ENCODE peak calls at places on chromosomes 5 and 9, in nine cellular contexts. K is brain microvascular endothelial cell, F is sigmoid colon, M is mesenchymal stem cell, U is trophoblast cell, C is cardiac muscle cell, S is dorsolateral prefrontal cortex, P is endothelial cell of umbilical vein, X is SK-N-SH. Y is an unnamed sample.

GRCh38 chr5:164301708-164302107 is 796.3 kb downstream of the MAT2B start:
- DNase-seq in K (no peak), F (no peak), M (no peak), U (no peak), C (no peak), S (no peak), P (no peak), X (no peak), Y (no peak)

GRCh38 chr5:149561848-149562247 is 10.6 kb upstream of the CSNK1A1 start:
- DNase-seq in K (peak; percentile 89), F (no peak), M (peak; percentile 97), U (no peak), C (peak; percentile 80), S (no peak), P (peak; percentile 91), X (peak; percentile 50), Y (no peak)

GRCh38 chr9:85421641-85422040 is 320.1 kb downstream of the AGTPBP1 start:
- DNase-seq in K (peak; percentile 14), F (no peak), M (peak; percentile 26), U (no peak), C (no peak), S (no peak), P (no peak), X (no peak), Y (no peak)

GRCh38 chr5:82794876-82795275 is 282.3 kb downstream of the TMEM167A start:
- DNase-seq in K (no peak), F (no peak), M (no peak), U (no peak), C (no peak), S (no peak), P (no peak), X (no peak), Y (no peak)

GRCh38 chr5:153490124-153491085 is at the start of gene GRIA1:
- DNase-seq in K (no peak), F (no peak), M (peak; percentile 57), U (no peak), C (peak; percentile 65), S (no peak), P (no peak), X (peak; percentile 15), Y (no peak)

GRCh38 chr5:172454355-172455086 is at the start of gene SH3PXD2B:
- DNase-seq in K (no peak), F (peak; percentile 86), M (peak; percentile 56), U (peak; percentile 61), C (peak; percentile 86), S (peak; percentile 79), P (peak; percentile 51), X (peak; percentile 94), Y (peak; percentile 72)

GRCh38 chr9:119811030-119811429 is 441.8 kb upstream of the BRINP1 start:
- DNase-seq in K (no peak), F (no peak), M (peak; percentile 0), U (no peak), C (no peak), S (no peak), P (no peak), X (no peak), Y (no peak)

GRCh38 chr9:129023036-129023907 is 4.9 kb downstream of the SH3GLB2 start:
- DNase-seq in K (peak; percentile 43), F (peak; percentile 78), M (peak; percentile 72), U (peak; percentile 93), C (no peak), S (peak; percentile 67), P (no peak), X (peak; percentile 71), Y (peak; percentile 36)

GRCh38 chr5:154829589-154830218 is 20.7 kb downstream of the FAXDC2 start:
- DNase-seq in K (no peak), F (peak; percentile 54), M (no peak), U (no peak), C (no peak), S (no peak), P (no peak), X (no peak), Y (peak; percentile 85)

GRCh38 chr5:78162253-78162862 is 132.1 kb downstream of the AP3B1 start:
- DNase-seq in K (peak; percentile 5), F (no peak), M (peak; percentile 28), U (peak; percentile 3), C (peak; percentile 38), S (no peak), P (peak; percentile 56), X (peak; percentile 37), Y (no peak)

GRCh38 chr5:107513337-107514125 is 157.2 kb downstream of the EFNA5 start:
- DNase-seq in K (no peak), F (no peak), M (no peak), U (no peak), C (no peak), S (no peak), P (peak; percentile 58), X (no peak), Y (no peak)

GRCh38 chr5:138611295-138612220 is 36.4 kb upstream of the HSPA9 start:
- DNase-seq in K (no peak), F (peak; percentile 66), M (peak; percentile 66), U (peak; percentile 81), C (peak; percentile 64), S (peak; percentile 63), P (peak; percentile 44), X (peak; percentile 77), Y (no peak)

GRCh38 chr5:90356612-90357011 is 52.9 kb downstream of the CETN3 start:
- DNase-seq in K (peak; percentile 5), F (no peak), M (no peak), U (no peak), C (no peak), S (no peak), P (no peak), X (peak; percentile 3), Y (no peak)

GRCh38 chr9:75993434-75993833 is 103.0 kb downstream of the PCSK5 start:
- DNase-seq in K (peak; percentile 40), F (no peak), M (peak; percentile 27), U (no peak), C (no peak), S (no peak), P (peak; percentile 66), X (no peak), Y (no peak)

GRCh38 chr5:168946363-168946762 is 354.6 kb downstream of the SLIT3 start:
- DNase-seq in K (peak; percentile 2), F (no peak), M (no peak), U (no peak), C (peak; percentile 69), S (no peak), P (no peak), X (peak; percentile 69), Y (no peak)

GRCh38 chr9:111078391-111079038 is 40.2 kb upstream of the LPAR1 start:
- DNase-seq in K (no peak), F (no peak), M (peak; percentile 15), U (no peak), C (no peak), S (no peak), P (no peak), X (no peak), Y (no peak)

GRCh38 chr9:37144762-37145161 is 24.4 kb downstream of the ZCCHC7 start:
- DNase-seq in K (peak; percentile 51), F (no peak), M (peak; percentile 24), U (no peak), C (peak; percentile 73), S (no peak), P (peak; percentile 68), X (no peak), Y (no peak)

GRCh38 chr5:169980418-169981053 is at the start of gene INSYN2B:
- DNase-seq in K (peak; percentile 94), F (peak; percentile 66), M (peak; percentile 94), U (peak; percentile 39), C (peak; percentile 90), S (peak; percentile 74), P (peak; percentile 96), X (peak; percentile 63), Y (peak; percentile 51)

GRCh38 chr5:151093476-151093889 is 12.6 kb upstream of the TNIP1 start:
- DNase-seq in K (peak; percentile 90), F (peak; percentile 81), M (peak; percentile 99), U (peak; percentile 89), C (no peak), S (no peak), P (no peak), X (no peak), Y (no peak)
- H3K27ac ChIP-seq in K (peak overlapping the region; percentile 89), F (peak overlapping the region; percentile 55), M (peak overlapping the region; percentile 90), U (peak overlapping the region; percentile 28), C (peak overlapping the region; percentile 84), S (no peak overlapping the region), P (peak overlapping the region; percentile 67), X (peak overlapping the region; percentile 69), Y (peak overlapping the region; percentile 90)

DNA sequence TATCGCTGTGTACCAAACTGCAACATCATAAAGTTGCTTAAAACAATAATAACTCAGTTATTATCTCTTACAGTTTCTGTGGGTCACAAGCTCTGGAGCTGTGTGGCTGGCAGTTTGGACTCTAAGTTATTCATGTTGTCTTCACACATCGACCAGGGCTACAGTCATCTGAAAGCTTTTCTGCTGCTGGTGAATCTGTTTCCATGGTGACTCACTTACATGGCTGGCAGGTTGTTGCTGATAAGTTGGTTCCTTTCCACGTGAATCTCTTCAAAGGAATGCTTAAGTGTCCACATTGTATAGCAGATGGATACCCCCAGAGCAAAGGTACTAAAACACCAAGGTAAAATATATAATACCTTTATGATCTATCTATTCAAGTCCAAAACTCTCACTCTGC is 44.8 kb upstream of the CYLC2 start:
- DNase-seq in K (peak; percentile 44), F (no peak), M (no peak), U (no peak), C (no peak), S (no peak), P (no peak), X (no peak), Y (no peak)
- H3K27ac ChIP-seq in K (no peak overlapping the region), F (no peak overlapping the region), M (no peak overlapping the region), U (no peak overlapping the region), C (no peak overlapping the region), S (no peak overlapping the region), P (no peak overlapping the region), X (no peak overlapping the region), Y (no peak overlapping the region)

GRCh38 chr5:66326276-66326675 is 182.2 kb downstream of the SREK1 start:
- DNase-seq in K (no peak), F (no peak), M (no peak), U (no peak), C (peak; percentile 14), S (no peak), P (no peak), X (no peak), Y (no peak)

GRCh38 chr5:66323142-66323890 is 179.2 kb downstream of the SREK1 start:
- DNase-seq in K (no peak), F (no peak), M (no peak), U (no peak), C (no peak), S (no peak), P (no peak), X (peak; percentile 72), Y (no peak)

GRCh38 chr5:66324357-66324756 is 180.3 kb downstream of the SREK1 start:
- DNase-seq in K (no peak), F (no peak), M (no peak), U (no peak), C (no peak), S (no peak), P (no peak), X (no peak), Y (no peak)

GRCh38 chr5:66329078-66329477 is 185.0 kb downstream of the SREK1 start:
- DNase-seq in K (no peak), F (no peak), M (no peak), U (no peak), C (no peak), S (no peak), P (no peak), X (no peak), Y (no peak)

GRCh38 chr5:66327008-66327407 is 182.9 kb downstream of the SREK1 start:
- DNase-seq in K (no peak), F (no peak), M (no peak), U (no peak), C (no peak), S (no peak), P (no peak), X (no peak), Y (no peak)
- H3K27ac ChIP-seq in K (no peak overlapping the region), F (no peak overlapping the region), M (no peak overlapping the region), U (no peak overlapping the region), C (no peak overlapping the region), S (no peak overlapping the region), P (no peak overlapping the region), X (no peak overlapping the region), Y (no peak overlapping the region)

GRCh38 chr9:82882133-82882532 is 180.8 kb downstream of the RASEF start:
- DNase-seq in K (peak; percentile 28), F (no peak), M (peak; percentile 43), U (peak; percentile 49), C (no peak), S (no peak), P (peak; percentile 24), X (no peak), Y (no peak)
- H3K27ac ChIP-seq in K (no peak overlapping the region), F (no peak overlapping the region), M (no peak overlapping the region), U (peak overlapping the region; percentile 68), C (no peak overlapping the region), S (no peak overlapping the region), P (peak overlapping the region; percentile 64), X (no peak overlapping the region), Y (no peak overlapping the region)